ENCODE peak calls at places on chromosomes 6 and 20, in eight cellular contexts. U is ovary, V is HCT116, A is NB4, R is stomach, E is esophagus squamous epithelium, Y is body of pancreas, J is endothelial cell of umbilical vein. S is an unnamed sample.

GRCh38 chr6:42295181-42295580 is 77.5 kb upstream of the MRPS10 start:
- DNase-seq in E (no peak), Y (no peak), R (no peak), A (peak), J (no peak), U (no peak), V (no peak), S (no peak)

GRCh38 chr6:1708820-1709612 is 99.3 kb downstream of the FOXC1 start:
- DNase-seq in A (peak), J (no peak), R (no peak), V (peak), E (no peak), Y (peak), U (no peak), S (peak)

GRCh38 chr20:43404880-43405279 is 52.8 kb upstream of the SRSF6 start:
- DNase-seq in V (peak), R (no peak), Y (no peak), J (no peak), E (no peak), U (no peak), A (peak), S (no peak)

GRCh38 chr6:42482126-42482525 is 30.4 kb upstream of the TRERF1 start:
- DNase-seq in Y (no peak), V (no peak), J (no peak), A (peak), U (no peak), E (no peak), R (no peak), S (no peak)

GRCh38 chr6:42104095-42104806 is 38.2 kb downstream of the C6orf132 start:
- DNase-seq in V (no peak), R (peak), Y (no peak), A (peak), E (no peak), J (peak), U (peak), S (peak)

GRCh38 chr20:8515810-8516435 is 383.9 kb downstream of the PLCB1 start:
- DNase-seq in R (no peak), E (no peak), U (no peak), A (no peak), V (no peak), J (no peak), Y (no peak), S (no peak)

GRCh38 chr6:167949121-167949684 is 48.3 kb upstream of the KIF25 start:
- DNase-seq in J (no peak), R (no peak), E (no peak), A (no peak), U (no peak), Y (no peak), V (no peak), S (no peak)

GRCh38 chr6:125415921-125416320 is 114.2 kb upstream of the HDDC2 start:
- DNase-seq in R (no peak), U (no peak), Y (no peak), V (no peak), E (no peak), J (no peak), A (no peak), S (no peak)

GRCh38 chr6:68122032-68122431 is 513.0 kb upstream of the ADGRB3 start:
- DNase-seq in R (no peak), V (no peak), A (no peak), U (no peak), J (no peak), E (no peak), Y (no peak), S (no peak)

GRCh38 chr6:107543088-107543487 is 53.2 kb downstream of the SOBP start:
- DNase-seq in Y (no peak), R (no peak), E (no peak), J (no peak), U (no peak), V (no peak), A (no peak), S (no peak)

GRCh38 chr6:21772467-21772866 is 178.9 kb downstream of the SOX4 start:
- DNase-seq in A (no peak), J (no peak), V (no peak), Y (no peak), U (no peak), E (no peak), R (no peak), S (no peak)

GRCh38 chr20:45061244-45061643 is 39.7 kb downstream of the KCNS1 start:
- DNase-seq in J (peak), Y (no peak), V (peak), E (no peak), U (no peak), R (no peak), A (no peak), S (no peak)

GRCh38 chr6:38012573-38012972 is 193.0 kb downstream of the ZFAND3 start:
- DNase-seq in A (peak), U (peak), J (peak), V (peak), R (no peak), Y (no peak), E (no peak), S (no peak)

GRCh38 chr6:20325641-20326421 is 75.8 kb upstream of the E2F3 start:
- DNase-seq in V (no peak), J (no peak), E (no peak), U (no peak), R (no peak), A (peak), Y (no peak), S (no peak)

GRCh38 chr20:45611054-45611453 is 18.5 kb upstream of the WFDC10A start:
- DNase-seq in J (no peak), V (peak), Y (no peak), R (no peak), E (no peak), U (no peak), A (peak), S (no peak)

GRCh38 chr6:7146079-7146828 is 38.5 kb downstream of the RREB1 start:
- DNase-seq in J (peak), R (peak), V (no peak), E (no peak), U (no peak), Y (peak), A (peak), S (peak)

GRCh38 chr20:63168861-63169260 is 47.1 kb downstream of the YTHDF1 start:
- DNase-seq in J (no peak), R (no peak), U (no peak), Y (no peak), E (no peak), V (no peak), A (no peak), S (no peak)

GRCh38 chr6:153145591-153145990 is 14.5 kb upstream of the RGS17 start:
- DNase-seq in V (no peak), E (no peak), J (no peak), U (no peak), Y (no peak), A (no peak), R (no peak), S (no peak)

GRCh38 chr6:135586844-135587243 is 89.3 kb upstream of the AHI1 start:
- DNase-seq in E (no peak), R (no peak), J (no peak), V (no peak), A (peak), U (no peak), Y (no peak), S (no peak)

GRCh38 chr6:55713411-55713810 is 134.4 kb upstream of the HMGCLL1 start:
- DNase-seq in V (no peak), E (no peak), U (no peak), J (no peak), Y (no peak), R (no peak), A (no peak), S (peak)

GRCh38 chr6:12174878-12175277 is 115.3 kb upstream of the EDN1 start:
- DNase-seq in A (no peak), R (no peak), V (no peak), U (no peak), Y (no peak), E (no peak), J (no peak), S (no peak)

GRCh38 chr6:34531580-34532201 is 24.4 kb downstream of the SPDEF start:
- DNase-seq in J (peak), V (peak), U (peak), E (no peak), R (no peak), Y (no peak), A (peak), S (no peak)

GRCh38 chr20:23303325-23304102 is 47.1 kb upstream of the NXT1 start:
- DNase-seq in R (no peak), V (no peak), J (no peak), U (no peak), A (no peak), Y (no peak), E (no peak), S (no peak)

GRCh38 chr6:75278474-75279077 is 6.0 kb downstream of the TMEM30A start:
- DNase-seq in A (no peak), U (no peak), R (no peak), V (no peak), E (no peak), Y (no peak), J (peak), S (no peak)

GRCh38 chr20:64037498-64038213 is 1.7 kb downstream of the C20orf204 start:
- DNase-seq in A (peak), R (no peak), J (no peak), U (no peak), V (no peak), E (no peak), Y (no peak), S (no peak)

GRCh38 chr20:36093804-36094145 is 60.8 kb upstream of the EPB41L1 start:
- DNase-seq in J (no peak), A (no peak), R (no peak), E (no peak), Y (no peak), U (no peak), V (no peak), S (no peak)

GRCh38 chr20:63738687-63739128 is 868 bp upstream of the SLC2A4RG start:
- DNase-seq in U (peak), Y (peak), A (no peak), R (peak), J (no peak), E (no peak), V (no peak), S (peak)

GRCh38 chr6:159695984-159696383 is 2.9 kb upstream of the SOD2 start:
- DNase-seq in Y (no peak), A (no peak), R (no peak), V (no peak), U (no peak), E (no peak), J (no peak), S (no peak)

GRCh38 chr20:371755-372542 is 8.6 kb upstream of the TRIB3 start:
- DNase-seq in R (peak), A (peak), V (peak), E (no peak), Y (peak), U (no peak), J (peak), S (peak)

GRCh38 chr20:367486-367887 is 13.1 kb upstream of the TRIB3 start:
- DNase-seq in R (no peak), E (no peak), J (no peak), V (no peak), A (no peak), U (no peak), Y (no peak), S (no peak)

GRCh38 chr20:370977-371754 is 9.4 kb upstream of the TRIB3 start:
- DNase-seq in V (no peak), R (no peak), A (peak), Y (no peak), U (no peak), E (no peak), J (no peak), S (peak)

GRCh38 chr20:368915-369314 is 11.6 kb upstream of the TRIB3 start:
- DNase-seq in Y (no peak), A (no peak), J (no peak), R (no peak), E (no peak), U (no peak), V (no peak), S (no peak)

DNA sequence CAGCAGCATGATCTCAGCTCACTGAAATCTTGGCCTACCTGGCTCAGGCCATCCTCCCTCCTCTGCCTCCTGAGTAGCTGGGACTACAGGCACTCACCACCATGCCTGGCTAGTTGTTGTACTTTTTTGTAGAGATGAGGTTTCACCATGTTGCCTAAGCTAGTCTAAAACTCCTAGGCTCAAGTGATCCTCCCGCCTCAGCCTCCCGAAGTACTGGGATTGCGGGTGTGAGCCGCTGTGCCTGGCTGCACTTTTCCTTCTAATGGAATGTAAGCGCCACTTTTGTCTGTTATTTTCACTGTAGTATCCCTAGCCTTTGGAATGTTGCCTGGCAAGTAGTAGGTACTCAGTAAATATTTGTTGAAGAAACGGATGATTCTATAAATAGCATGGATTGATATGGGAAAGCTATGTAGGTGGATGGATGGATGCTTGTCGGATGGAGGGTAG is 10.4 kb upstream of the TRIB3 start:
- DNase-seq in V (no peak), R (peak), U (no peak), A (no peak), J (peak), Y (no peak), E (no peak), S (no peak)
- TF ChIP-seq CTCF in V (no peak), R (no peak), U (no peak), A (no peak), J (no peak), Y (no peak), E (no peak), S (no peak)

GRCh38 chr6:132251711-132252110 is 149.6 kb downstream of the MOXD1 start:
- DNase-seq in Y (no peak), A (no peak), J (no peak), R (no peak), U (no peak), V (no peak), E (no peak), S (no peak)

GRCh38 chr6:132252113-132252512 is 149.2 kb downstream of the MOXD1 start:
- DNase-seq in U (no peak), J (no peak), R (no peak), A (no peak), Y (no peak), V (no peak), E (no peak), S (no peak)

GRCh38 chr6:132256457-132256856 is 144.8 kb downstream of the MOXD1 start:
- DNase-seq in U (no peak), Y (no peak), R (no peak), V (no peak), J (no peak), A (no peak), E (no peak), S (no peak)

GRCh38 chr6:132253211-132253610 is 148.1 kb downstream of the MOXD1 start:
- DNase-seq in A (no peak), E (no peak), R (no peak), J (no peak), Y (no peak), V (no peak), U (no peak), S (no peak)

DNA sequence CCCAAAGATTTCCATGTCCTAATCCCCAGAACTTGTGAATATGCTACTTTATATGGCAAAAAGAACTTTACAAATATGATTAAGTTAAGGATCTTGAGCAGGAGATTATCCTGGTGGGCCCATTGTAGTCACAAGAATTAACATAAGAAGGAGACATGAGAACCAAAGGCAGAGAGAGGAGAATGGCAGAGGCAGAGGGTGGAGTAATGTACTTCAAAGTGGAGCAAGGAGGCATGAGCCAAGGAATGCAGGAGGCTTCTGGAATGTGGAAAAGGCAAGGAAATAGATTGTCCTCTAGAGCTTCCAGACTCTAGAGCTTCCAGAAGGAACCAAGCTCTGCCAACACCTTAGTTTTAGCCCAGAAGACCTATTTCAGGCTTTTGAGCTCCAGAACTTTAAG is 147.4 kb downstream of the MOXD1 start:
- DNase-seq in Y (no peak), E (no peak), J (no peak), V (no peak), A (no peak), R (no peak), U (no peak), S (no peak)
- TF ChIP-seq POLR2A in Y (no peak), E (no peak), J (no peak), V (no peak), A (no peak), R (no peak), U (no peak), S (no peak)

GRCh38 chr6:3318226-3318625 is 59.5 kb downstream of the PSMG4 start:
- DNase-seq in Y (no peak), V (no peak), A (no peak), R (peak), U (no peak), E (no peak), J (no peak), S (no peak)
- H3K4me3 ChIP-seq in Y (no peak), V (no peak), A (no peak), R (no peak), U (no peak), E (no peak), J (no peak), S (no peak)

GRCh38 chr6:82842721-82843120 is 222.9 kb downstream of the UBE3D start:
- DNase-seq in J (no peak), Y (no peak), E (no peak), V (no peak), R (no peak), U (no peak), A (no peak), S (no peak)

GRCh38 chr6:82841309-82841708 is 224.3 kb downstream of the UBE3D start:
- DNase-seq in E (no peak), U (no peak), V (no peak), A (no peak), J (no peak), Y (no peak), R (no peak), S (no peak)

GRCh38 chr6:82840571-82840970 is 225.1 kb downstream of the UBE3D start:
- DNase-seq in E (no peak), U (no peak), J (no peak), A (no peak), Y (no peak), V (no peak), R (no peak), S (no peak)

DNA sequence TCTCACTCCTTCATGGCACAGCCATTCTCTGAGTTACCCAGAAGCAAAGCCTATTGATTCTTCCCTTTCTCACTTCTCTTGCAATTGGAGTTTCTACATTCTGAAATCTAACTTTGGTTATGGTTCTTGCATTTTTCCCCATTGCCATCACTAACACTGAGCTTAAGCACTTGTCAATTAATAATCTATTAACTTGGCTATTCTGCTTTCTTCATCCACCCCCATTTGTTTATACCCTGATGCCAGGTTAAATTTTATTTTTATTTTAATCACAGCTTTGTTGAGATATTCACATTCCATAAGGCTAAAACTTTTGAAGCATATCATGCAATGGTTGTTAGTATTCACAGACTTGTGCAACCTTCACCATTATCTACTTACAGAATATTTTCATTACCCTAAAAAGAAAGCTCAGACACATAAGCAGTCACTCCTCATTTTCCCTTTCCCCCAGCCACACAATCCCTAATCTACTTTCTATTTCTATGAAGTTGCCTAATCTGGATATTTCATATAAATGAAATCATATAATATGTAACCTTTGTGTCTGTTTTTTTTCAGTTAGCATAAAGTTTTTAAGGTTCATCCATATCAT is 222.3 kb downstream of the UBE3D start:
- DNase-seq in A (no peak), U (no peak), R (no peak), V (no peak), Y (no peak), J (no peak), E (no peak), S (no peak)
- TF ChIP-seq CTCF in A (no peak), U (no peak), R (no peak), V (no peak), Y (no peak), J (no peak), E (no peak), S (no peak)

DNA sequence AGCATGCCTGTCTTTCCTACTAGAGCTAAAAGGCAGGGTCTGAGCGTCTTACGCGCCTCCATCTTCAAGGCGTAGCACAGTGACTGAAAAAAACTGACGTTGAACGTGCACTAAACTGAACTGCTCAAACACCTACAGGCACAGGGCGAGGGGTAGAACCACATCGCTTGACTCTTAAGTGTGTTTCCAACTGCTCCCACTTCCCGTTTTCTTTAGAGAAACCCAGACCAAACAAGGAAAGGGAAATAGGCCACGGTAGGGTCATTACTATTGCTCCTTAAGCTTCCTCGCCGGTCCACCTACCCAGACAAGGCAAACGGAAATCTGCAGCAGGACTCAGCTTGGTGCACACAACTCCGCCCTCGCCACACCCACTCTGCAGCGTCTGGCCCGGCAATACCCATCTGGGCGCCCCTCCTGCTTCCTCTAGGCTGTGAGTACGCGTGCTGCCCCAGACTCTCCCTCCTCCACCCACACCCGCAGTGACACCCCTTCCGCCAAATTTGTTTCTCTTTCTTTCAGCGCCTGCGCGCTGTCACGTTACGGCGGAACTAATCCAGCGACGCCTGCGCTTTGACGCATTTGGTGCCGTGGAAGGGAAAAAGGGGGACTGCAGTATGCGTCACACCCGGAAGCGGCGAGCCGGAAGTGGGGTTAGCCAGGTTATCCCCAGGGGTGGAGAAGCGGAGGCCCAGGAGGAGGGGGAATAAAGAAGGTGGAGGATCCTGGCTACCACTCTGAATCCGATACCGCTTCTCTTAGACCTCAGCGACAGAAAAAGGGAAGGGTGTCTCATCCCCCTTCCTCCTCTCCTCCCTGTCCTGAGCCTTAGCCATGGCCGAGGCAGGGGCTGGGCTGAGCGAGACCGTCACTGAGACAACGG is at the start of gene PPP1R11:
- DNase-seq in V (peak), A (peak), R (peak), Y (peak), J (peak), E (peak), U (peak), S (peak)
- TF ChIP-seq POLR2A in V (peak), A (peak), R (peak), Y (peak), J (no peak), E (no peak), U (peak), S (peak)

DNA sequence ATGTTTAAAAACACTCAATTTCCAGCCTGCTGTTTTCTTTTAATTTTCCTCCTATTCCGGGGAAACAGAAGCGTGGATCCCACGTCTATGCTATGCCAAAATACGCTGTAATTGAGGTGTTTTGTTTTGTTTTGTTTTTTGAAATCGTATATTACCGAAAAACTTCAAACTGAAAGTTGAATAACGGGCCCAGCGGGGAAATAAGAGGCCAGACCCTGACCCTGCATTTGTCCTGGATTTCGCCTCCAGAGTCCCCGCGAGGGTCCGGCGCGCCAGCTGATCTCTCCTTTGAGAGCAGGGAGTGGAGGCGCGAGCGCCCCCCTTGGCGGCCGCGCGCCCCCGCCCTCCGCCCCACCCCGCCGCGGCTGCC is 335 bp upstream of the BMP2 start:
- DNase-seq in U (no peak), Y (no peak), V (no peak), J (no peak), A (no peak), R (no peak), E (no peak), S (no peak)
- H3K4me3 ChIP-seq in U (peak), Y (no peak), V (no peak), J (peak), A (peak), R (peak), E (peak), S (no peak)

GRCh38 chr6:84258268-84258667 is 30.8 kb upstream of the CEP162 start:
- DNase-seq in E (no peak), J (no peak), V (no peak), R (no peak), A (no peak), U (no peak), Y (no peak), S (no peak)
- TF ChIP-seq CTCF in E (no peak), J (no peak), V (no peak), R (no peak), A (no peak), U (no peak), Y (no peak), S (no peak)